ENCODE peak calls at places on chromosome 2, in nine cellular contexts. S, U, W, G, Z, R, C, A and T are unnamed samples.

GRCh38 chr2:6723865-6724571 is 141.7 kb downstream of the CMPK2 start:
- DNase-seq in S (no peak), U (no peak), W (no peak), G (no peak), Z (no peak), R (no peak), C (no peak), A (no peak), T (no peak)

GRCh38 chr2:101998556-101999121 is 6.9 kb downstream of the IL1R2 start:
- DNase-seq in S (peak; percentile 70), U (no peak), W (no peak), G (no peak), Z (no peak), R (no peak), C (no peak), A (no peak), T (no peak)

GRCh38 chr2:118003396-118003824 is 10.5 kb downstream of the CCDC93 start:
- DNase-seq in S (peak; percentile 54), U (no peak), W (no peak), G (peak; percentile 63), Z (peak; percentile 16), R (peak; percentile 84), C (peak; percentile 83), A (no peak), T (no peak)

GRCh38 chr2:84424152-84424551 is 34.9 kb downstream of the SUCLG1 start:
- DNase-seq in S (no peak), U (no peak), W (no peak), G (no peak), Z (no peak), R (peak; percentile 25), C (no peak), A (no peak), T (no peak)

GRCh38 chr2:148221166-148221565 is 200.3 kb downstream of the MBD5 start:
- DNase-seq in S (no peak), U (no peak), W (no peak), G (no peak), Z (no peak), R (no peak), C (no peak), A (no peak), T (no peak)

GRCh38 chr2:66021296-66021695 is 413.6 kb upstream of the MEIS1 start:
- DNase-seq in S (no peak), U (no peak), W (no peak), G (no peak), Z (no peak), R (no peak), C (no peak), A (no peak), T (no peak)

GRCh38 chr2:157233506-157233905 is 24.0 kb upstream of the GALNT5 start:
- DNase-seq in S (no peak), U (no peak), W (no peak), G (no peak), Z (no peak), R (peak; percentile 77), C (no peak), A (no peak), T (no peak)

GRCh38 chr2:70321377-70321776 is 19.5 kb upstream of the FAM136A start:
- DNase-seq in S (no peak), U (no peak), W (no peak), G (no peak), Z (no peak), R (no peak), C (no peak), A (no peak), T (no peak)

GRCh38 chr2:81974216-81974615 is 1669.7 kb upstream of the LRRTM1 start:
- DNase-seq in S (no peak), U (no peak), W (no peak), G (no peak), Z (no peak), R (no peak), C (no peak), A (no peak), T (no peak)

GRCh38 chr2:48749820-48750739 is 5.4 kb downstream of the LHCGR start:
- DNase-seq in S (no peak), U (no peak), W (no peak), G (no peak), Z (no peak), R (no peak), C (no peak), A (no peak), T (no peak)

GRCh38 chr2:199979841-199980628 is 24.7 kb downstream of the MAIP1 start:
- DNase-seq in S (peak; percentile 84), U (no peak), W (no peak), G (peak; percentile 87), Z (peak; percentile 81), R (peak; percentile 77), C (peak; percentile 79), A (peak; percentile 65), T (peak; percentile 96)

GRCh38 chr2:205732314-205732713 is 50.0 kb downstream of the NRP2 start:
- DNase-seq in S (no peak), U (no peak), W (no peak), G (no peak), Z (no peak), R (no peak), C (no peak), A (no peak), T (no peak)

GRCh38 chr2:95008311-95008710 is 17.2 kb upstream of the MAL start:
- DNase-seq in S (no peak), U (no peak), W (no peak), G (no peak), Z (no peak), R (no peak), C (no peak), A (no peak), T (no peak)

GRCh38 chr2:214265991-214266489 is 144.8 kb upstream of the VWC2L start:
- DNase-seq in S (no peak), U (no peak), W (no peak), G (no peak), Z (no peak), R (peak; percentile 24), C (no peak), A (no peak), T (no peak)